ENCODE peak calls at places on chromosomes 1 and 21, in seven cellular contexts. P is endodermal cell, K is cardiac muscle cell, E is tibial nerve, B is RWPE1, F is IMR-90, J is prostate gland. X is an unnamed sample.

GRCh38 chr1:196449459-196449858 is 158.8 kb downstream of the KCNT2 start:
- DNase-seq in B (no peak), E (no peak), P (no peak), J (no peak), F (no peak), K (no peak), X (no peak)

GRCh38 chr1:209879539-209879938 is 51.8 kb downstream of the UTP25 start:
- DNase-seq in E (no peak), K (no peak), B (peak), F (no peak), P (no peak), J (no peak), X (no peak)

GRCh38 chr21:34843562-34843961 is 174.8 kb downstream of the CLIC6 start:
- DNase-seq in J (no peak), P (peak), E (no peak), F (peak), K (no peak), B (no peak), X (no peak)

GRCh38 chr1:213666113-213666512 is 321.7 kb upstream of the PROX1 start:
- DNase-seq in K (no peak), F (no peak), B (no peak), E (no peak), P (no peak), J (no peak), X (no peak)

GRCh38 chr21:45053561-45053960 is 20.8 kb upstream of the ADARB1 start:
- DNase-seq in P (no peak), F (no peak), B (no peak), J (no peak), E (no peak), K (no peak), X (no peak)

GRCh38 chr21:15300131-15300530 is 235.3 kb upstream of the NRIP1 start:
- DNase-seq in F (no peak), K (no peak), J (no peak), E (no peak), B (no peak), P (no peak), X (no peak)

GRCh38 chr1:105137543-105138444 is 1388.1 kb downstream of the AMY1C start:
- DNase-seq in E (no peak), B (peak), K (peak), P (peak), F (no peak), J (no peak), X (no peak)

GRCh38 chr1:5943373-5944068 is 48.7 kb downstream of the NPHP4 start:
- DNase-seq in F (no peak), P (no peak), K (no peak), J (no peak), B (no peak), E (no peak), X (no peak)

GRCh38 chr1:222736972-222737371 is at the start of gene FAM177B:
- DNase-seq in B (peak), K (no peak), J (no peak), E (no peak), P (no peak), F (peak), X (no peak)

GRCh38 chr1:230463760-230464159 is 37.6 kb upstream of the PGBD5 start:
- DNase-seq in E (no peak), J (no peak), K (no peak), B (no peak), P (no peak), F (no peak), X (no peak)

GRCh38 chr1:55055951-55056631 is 16.7 kb downstream of the PCSK9 start:
- DNase-seq in K (no peak), F (no peak), P (no peak), J (no peak), B (no peak), E (no peak), X (no peak)

GRCh38 chr1:78839704-78840277 is 166.7 kb downstream of the ADGRL4 start:
- DNase-seq in B (peak), K (peak), E (no peak), P (peak), F (peak), J (peak), X (peak)

GRCh38 chr1:29639741-29640427 is 403.6 kb downstream of the PTPRU start:
- DNase-seq in E (no peak), P (peak), J (no peak), K (no peak), B (peak), F (peak), X (no peak)

GRCh38 chr1:155208656-155209372 is at the start of gene MTX1:
- DNase-seq in P (peak), K (peak), E (peak), F (peak), J (peak), B (peak), X (peak)

GRCh38 chr1:245575710-245576109 is 420.9 kb downstream of the KIF26B start:
- DNase-seq in B (no peak), J (no peak), E (no peak), P (no peak), K (no peak), F (peak), X (no peak)

GRCh38 chr1:7536891-7537591 is 234.1 kb upstream of the VAMP3 start:
- DNase-seq in F (no peak), J (no peak), P (peak), K (no peak), B (no peak), E (no peak), X (no peak)

GRCh38 chr1:153341431-153341934 is 7.2 kb downstream of the PGLYRP4 start:
- DNase-seq in E (no peak), K (no peak), F (no peak), J (no peak), B (no peak), P (peak), X (no peak)

GRCh38 chr1:44808938-44809917 is 905 bp downstream of the BTBD19 start:
- DNase-seq in F (peak), P (peak), E (no peak), K (no peak), J (no peak), B (no peak), X (peak)

GRCh38 chr1:15737324-15738319 is 1.6 kb downstream of the SLC25A34 start:
- DNase-seq in B (no peak), P (no peak), E (no peak), K (no peak), J (no peak), F (no peak), X (no peak)

GRCh38 chr1:206442101-206442500 is 28.2 kb upstream of the IKBKE start:
- DNase-seq in P (no peak), E (no peak), J (no peak), K (no peak), B (peak), F (peak), X (no peak)

GRCh38 chr1:94396356-94396755 is 21.8 kb upstream of the ABCD3 start:
- DNase-seq in E (no peak), F (no peak), J (no peak), P (peak), B (no peak), K (peak), X (no peak)

GRCh38 chr1:10510520-10511493 is 36.1 kb downstream of the PEX14 start:
- DNase-seq in J (no peak), B (peak), E (no peak), F (peak), K (no peak), P (peak), X (peak)

DNA sequence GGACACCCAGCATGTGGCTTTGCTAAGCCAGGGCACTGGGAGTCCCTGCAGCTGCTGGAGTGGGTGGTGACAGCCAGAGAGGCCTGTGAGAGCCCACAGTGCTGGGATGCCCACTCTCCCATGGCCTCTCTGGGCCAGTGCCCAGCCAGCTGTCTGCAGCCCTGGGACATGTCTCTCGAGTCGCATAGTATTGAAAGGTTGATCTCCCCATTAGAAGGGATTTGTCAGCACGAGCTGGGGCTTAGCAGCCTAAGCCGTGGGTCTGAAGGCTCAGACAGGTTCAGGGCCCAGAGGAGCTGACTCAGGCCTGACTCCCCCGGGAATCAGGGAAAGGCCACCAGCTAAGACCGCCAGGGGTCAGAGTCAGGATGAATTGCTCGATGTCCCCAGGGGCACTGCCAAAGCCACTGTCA is 53.5 kb downstream of the FOXD2 start:
- DNase-seq in K (peak), P (peak), J (no peak), F (no peak), E (no peak), B (no peak), X (no peak)
- H3K27ac ChIP-seq in K (no peak), P (no peak), J (no peak), F (no peak), E (no peak), B (no peak), X (no peak)

DNA sequence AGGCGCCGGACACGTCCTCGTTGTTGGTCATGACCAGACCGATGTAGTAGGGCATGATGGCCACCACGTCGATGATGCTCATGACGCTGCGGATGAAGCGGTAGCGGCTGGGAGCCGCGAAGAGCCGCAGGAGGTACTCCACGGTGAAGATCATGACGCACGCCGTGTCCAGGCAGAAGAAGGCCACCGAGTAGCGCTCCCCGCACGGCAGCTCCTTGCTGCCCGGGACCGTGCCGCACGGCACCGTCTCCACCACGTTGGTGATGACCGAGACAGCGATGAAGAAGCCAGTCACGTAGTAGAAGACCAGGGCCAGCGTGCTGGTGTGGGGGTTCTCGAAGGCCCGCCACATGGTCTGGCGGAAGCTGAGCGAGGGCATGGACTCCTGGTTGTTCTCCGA is 7.6 kb downstream of the KCND3 start:
- DNase-seq in K (no peak), P (no peak), B (no peak), F (no peak), J (no peak), E (no peak), X (no peak)
- H3K27ac ChIP-seq in K (no peak), P (no peak), B (no peak), F (no peak), J (no peak), E (no peak), X (no peak)

GRCh38 chr1:96998466-96998865 is 276.9 kb downstream of the PTBP2 start:
- DNase-seq in F (no peak), P (no peak), E (no peak), K (no peak), B (no peak), J (no peak), X (no peak)
- H3K27ac ChIP-seq in F (no peak), P (no peak), E (no peak), K (peak), B (no peak), J (no peak), X (no peak)

GRCh38 chr1:39394059-39394458 is 97.4 kb upstream of the BMP8A start:
- DNase-seq in E (no peak), B (no peak), P (no peak), K (no peak), F (no peak), J (no peak), X (no peak)
- H3K27ac ChIP-seq in E (peak), B (peak), P (no peak), K (peak), F (no peak), J (peak), X (peak)

GRCh38 chr1:204842892-204843291 is 27.8 kb upstream of the NFASC start:
- DNase-seq in J (no peak), P (no peak), F (no peak), E (no peak), K (no peak), B (no peak), X (no peak)
- H3K27ac ChIP-seq in J (no peak), P (no peak), F (no peak), E (no peak), K (no peak), B (no peak), X (no peak)

X was measured in endothelial cell of umbilical vein.